ENCODE peak calls at places on chromosome 18, in seven cellular contexts. One of them, this sample, is unnamed.

GRCh38 chr18:49812321-49813070 is 837 bp downstream of the ACAA2 start:
- DNase-seq in adipocyte: peak; percentile 50
- DNase-seq in SW480: no peak
- DNase-seq in GDM1: no peak
- DNase-seq in heart left ventricle: no peak
- DNase-seq in amygdala: no peak
- DNase-seq in activated CD4-positive, alpha-beta T cell treated with anti-CD3 and anti-CD28 coated beads, Interleukin-2, amount 50 U/mL, for 1 hour: no peak
- DNase-seq in this sample: no peak

GRCh38 chr18:55396979-55397378 is 191.0 kb downstream of the TCF4 start:
- DNase-seq in adipocyte: no peak
- DNase-seq in SW480: no peak
- DNase-seq in GDM1: no peak
- DNase-seq in heart left ventricle: no peak
- DNase-seq in amygdala: no peak
- DNase-seq in activated CD4-positive, alpha-beta T cell treated with anti-CD3 and anti-CD28 coated beads, Interleukin-2, amount 50 U/mL, for 1 hour: no peak
- DNase-seq in this sample: no peak

GRCh38 chr18:3873698-3874495 is 423.9 kb downstream of the TGIF1 start:
- DNase-seq in adipocyte: no peak
- DNase-seq in SW480: no peak
- DNase-seq in GDM1: no peak
- DNase-seq in heart left ventricle: no peak
- DNase-seq in amygdala: no peak
- DNase-seq in activated CD4-positive, alpha-beta T cell treated with anti-CD3 and anti-CD28 coated beads, Interleukin-2, amount 50 U/mL, for 1 hour: no peak
- DNase-seq in this sample: no peak

GRCh38 chr18:12048827-12049175 is 44.8 kb upstream of the ANKRD62 start:
- DNase-seq in adipocyte: peak; percentile 32
- DNase-seq in SW480: peak; percentile 31
- DNase-seq in GDM1: no peak
- DNase-seq in heart left ventricle: no peak
- DNase-seq in amygdala: no peak
- DNase-seq in activated CD4-positive, alpha-beta T cell treated with anti-CD3 and anti-CD28 coated beads, Interleukin-2, amount 50 U/mL, for 1 hour: no peak
- DNase-seq in this sample: no peak

GRCh38 chr18:34222396-34223163 is 2.1 kb downstream of the NOL4 start:
- DNase-seq in adipocyte: peak; percentile 24
- DNase-seq in SW480: peak; percentile 0
- DNase-seq in GDM1: no peak
- DNase-seq in heart left ventricle: peak; percentile 32
- DNase-seq in amygdala: no peak
- DNase-seq in activated CD4-positive, alpha-beta T cell treated with anti-CD3 and anti-CD28 coated beads, Interleukin-2, amount 50 U/mL, for 1 hour: no peak
- DNase-seq in this sample: no peak

GRCh38 chr18:354003-354402 is 86.2 kb upstream of the THOC1 start:
- DNase-seq in adipocyte: no peak
- DNase-seq in SW480: no peak
- DNase-seq in GDM1: no peak
- DNase-seq in heart left ventricle: no peak
- DNase-seq in amygdala: no peak
- DNase-seq in activated CD4-positive, alpha-beta T cell treated with anti-CD3 and anti-CD28 coated beads, Interleukin-2, amount 50 U/mL, for 1 hour: no peak
- DNase-seq in this sample: no peak

GRCh38 chr18:23669804-23670203 is 7.1 kb upstream of the ANKRD29 start:
- DNase-seq in adipocyte: no peak
- DNase-seq in SW480: no peak
- DNase-seq in GDM1: no peak
- DNase-seq in heart left ventricle: no peak
- DNase-seq in amygdala: no peak
- DNase-seq in activated CD4-positive, alpha-beta T cell treated with anti-CD3 and anti-CD28 coated beads, Interleukin-2, amount 50 U/mL, for 1 hour: no peak
- DNase-seq in this sample: no peak

GRCh38 chr18:43506935-43507334 is 229.6 kb upstream of the SYT4 start:
- DNase-seq in adipocyte: no peak
- DNase-seq in SW480: no peak
- DNase-seq in GDM1: no peak
- DNase-seq in heart left ventricle: no peak
- DNase-seq in amygdala: no peak
- DNase-seq in activated CD4-positive, alpha-beta T cell treated with anti-CD3 and anti-CD28 coated beads, Interleukin-2, amount 50 U/mL, for 1 hour: no peak
- DNase-seq in this sample: no peak

GRCh38 chr18:4074647-4075046 is 380.5 kb downstream of the DLGAP1 start:
- DNase-seq in adipocyte: no peak
- DNase-seq in SW480: no peak
- DNase-seq in GDM1: no peak
- DNase-seq in heart left ventricle: no peak
- DNase-seq in amygdala: no peak
- DNase-seq in activated CD4-positive, alpha-beta T cell treated with anti-CD3 and anti-CD28 coated beads, Interleukin-2, amount 50 U/mL, for 1 hour: no peak
- DNase-seq in this sample: no peak

GRCh38 chr18:76838182-76838581 is 15.8 kb downstream of the ZNF236 start:
- DNase-seq in adipocyte: no peak
- DNase-seq in SW480: no peak
- DNase-seq in GDM1: no peak
- DNase-seq in heart left ventricle: no peak
- DNase-seq in amygdala: no peak
- DNase-seq in activated CD4-positive, alpha-beta T cell treated with anti-CD3 and anti-CD28 coated beads, Interleukin-2, amount 50 U/mL, for 1 hour: no peak
- DNase-seq in this sample: peak; percentile 33

GRCh38 chr18:22182884-22183610 is 13.7 kb downstream of the GATA6 start:
- DNase-seq in adipocyte: no peak
- DNase-seq in SW480: no peak
- DNase-seq in GDM1: no peak
- DNase-seq in heart left ventricle: no peak
- DNase-seq in amygdala: no peak
- DNase-seq in activated CD4-positive, alpha-beta T cell treated with anti-CD3 and anti-CD28 coated beads, Interleukin-2, amount 50 U/mL, for 1 hour: no peak
- DNase-seq in this sample: no peak

GRCh38 chr18:63788447-63789096 is 13.4 kb downstream of the SERPINB7 start:
- DNase-seq in adipocyte: peak; percentile 70
- DNase-seq in SW480: peak; percentile 36
- DNase-seq in GDM1: peak; percentile 31
- DNase-seq in heart left ventricle: no peak
- DNase-seq in amygdala: no peak
- DNase-seq in activated CD4-positive, alpha-beta T cell treated with anti-CD3 and anti-CD28 coated beads, Interleukin-2, amount 50 U/mL, for 1 hour: peak; percentile 1
- DNase-seq in this sample: no peak

GRCh38 chr18:79532690-79533058 is 136.9 kb downstream of the NFATC1 start:
- DNase-seq in adipocyte: no peak
- DNase-seq in SW480: no peak
- DNase-seq in GDM1: no peak
- DNase-seq in heart left ventricle: no peak
- DNase-seq in amygdala: no peak
- DNase-seq in activated CD4-positive, alpha-beta T cell treated with anti-CD3 and anti-CD28 coated beads, Interleukin-2, amount 50 U/mL, for 1 hour: no peak
- DNase-seq in this sample: no peak

GRCh38 chr18:497688-498087 is 2.8 kb downstream of the COLEC12 start:
- DNase-seq in adipocyte: no peak
- DNase-seq in SW480: no peak
- DNase-seq in GDM1: no peak
- DNase-seq in heart left ventricle: no peak
- DNase-seq in amygdala: no peak
- DNase-seq in activated CD4-positive, alpha-beta T cell treated with anti-CD3 and anti-CD28 coated beads, Interleukin-2, amount 50 U/mL, for 1 hour: no peak
- DNase-seq in this sample: no peak

GRCh38 chr18:50775207-50775606 is 44.6 kb downstream of the MRO start:
- DNase-seq in adipocyte: no peak
- DNase-seq in SW480: no peak
- DNase-seq in GDM1: no peak
- DNase-seq in heart left ventricle: no peak
- DNase-seq in amygdala: no peak
- DNase-seq in activated CD4-positive, alpha-beta T cell treated with anti-CD3 and anti-CD28 coated beads, Interleukin-2, amount 50 U/mL, for 1 hour: no peak
- DNase-seq in this sample: no peak

GRCh38 chr18:3688682-3689081 is 238.7 kb downstream of the TGIF1 start:
- DNase-seq in adipocyte: peak; percentile 95
- DNase-seq in SW480: peak; percentile 52
- DNase-seq in GDM1: no peak
- DNase-seq in heart left ventricle: no peak
- DNase-seq in amygdala: no peak
- DNase-seq in activated CD4-positive, alpha-beta T cell treated with anti-CD3 and anti-CD28 coated beads, Interleukin-2, amount 50 U/mL, for 1 hour: no peak
- DNase-seq in this sample: no peak

GRCh38 chr18:79690586-79691482 is 11.2 kb downstream of the CTDP1 start:
- DNase-seq in adipocyte: no peak
- DNase-seq in SW480: no peak
- DNase-seq in GDM1: no peak
- DNase-seq in heart left ventricle: no peak
- DNase-seq in amygdala: no peak
- DNase-seq in activated CD4-positive, alpha-beta T cell treated with anti-CD3 and anti-CD28 coated beads, Interleukin-2, amount 50 U/mL, for 1 hour: no peak
- DNase-seq in this sample: no peak

GRCh38 chr18:55088000-55088401 is 128.7 kb upstream of the CCDC68 start:
- DNase-seq in adipocyte: peak; percentile 12
- DNase-seq in SW480: no peak
- DNase-seq in GDM1: no peak
- DNase-seq in heart left ventricle: no peak
- DNase-seq in amygdala: no peak
- DNase-seq in activated CD4-positive, alpha-beta T cell treated with anti-CD3 and anti-CD28 coated beads, Interleukin-2, amount 50 U/mL, for 1 hour: no peak
- DNase-seq in this sample: no peak

GRCh38 chr18:35692866-35693265 is 111.3 kb downstream of the GALNT1 start:
- DNase-seq in adipocyte: no peak
- DNase-seq in SW480: no peak
- DNase-seq in GDM1: no peak
- DNase-seq in heart left ventricle: no peak
- DNase-seq in amygdala: no peak
- DNase-seq in activated CD4-positive, alpha-beta T cell treated with anti-CD3 and anti-CD28 coated beads, Interleukin-2, amount 50 U/mL, for 1 hour: no peak
- DNase-seq in this sample: no peak

GRCh38 chr18:38923136-38923535 is 1357.5 kb upstream of the CELF4 start:
- DNase-seq in adipocyte: no peak
- DNase-seq in SW480: no peak
- DNase-seq in GDM1: no peak
- DNase-seq in heart left ventricle: no peak
- DNase-seq in amygdala: no peak
- DNase-seq in activated CD4-positive, alpha-beta T cell treated with anti-CD3 and anti-CD28 coated beads, Interleukin-2, amount 50 U/mL, for 1 hour: no peak
- DNase-seq in this sample: no peak

GRCh38 chr18:6374340-6374739 is 40.4 kb downstream of the L3MBTL4 start:
- DNase-seq in adipocyte: no peak
- DNase-seq in SW480: no peak
- DNase-seq in GDM1: no peak
- DNase-seq in heart left ventricle: no peak
- DNase-seq in amygdala: no peak
- DNase-seq in activated CD4-positive, alpha-beta T cell treated with anti-CD3 and anti-CD28 coated beads, Interleukin-2, amount 50 U/mL, for 1 hour: no peak
- DNase-seq in this sample: peak; percentile 60

GRCh38 chr18:79371536-79372210 is 24.1 kb upstream of the NFATC1 start:
- DNase-seq in adipocyte: no peak
- DNase-seq in SW480: no peak
- DNase-seq in GDM1: no peak
- DNase-seq in heart left ventricle: no peak
- DNase-seq in amygdala: no peak
- DNase-seq in activated CD4-positive, alpha-beta T cell treated with anti-CD3 and anti-CD28 coated beads, Interleukin-2, amount 50 U/mL, for 1 hour: no peak
- DNase-seq in this sample: no peak

GRCh38 chr18:57210101-57210661 is 63.3 kb downstream of the BOD1L2 start:
- DNase-seq in adipocyte: peak; percentile 84
- DNase-seq in SW480: peak; percentile 62
- DNase-seq in GDM1: peak; percentile 3
- DNase-seq in heart left ventricle: peak; percentile 30
- DNase-seq in amygdala: peak; percentile 4
- DNase-seq in activated CD4-positive, alpha-beta T cell treated with anti-CD3 and anti-CD28 coated beads, Interleukin-2, amount 50 U/mL, for 1 hour: no peak
- DNase-seq in this sample: peak; percentile 45

GRCh38 chr18:31050635-31051034 is 8.1 kb upstream of the DSC3 start:
- DNase-seq in adipocyte: no peak
- DNase-seq in SW480: no peak
- DNase-seq in GDM1: no peak
- DNase-seq in heart left ventricle: no peak
- DNase-seq in amygdala: no peak
- DNase-seq in activated CD4-positive, alpha-beta T cell treated with anti-CD3 and anti-CD28 coated beads, Interleukin-2, amount 50 U/mL, for 1 hour: no peak
- DNase-seq in this sample: no peak

GRCh38 chr18:2425426-2426317 is 145.6 kb downstream of the METTL4 start:
- DNase-seq in adipocyte: peak; percentile 24
- DNase-seq in SW480: peak; percentile 17
- DNase-seq in GDM1: no peak
- DNase-seq in heart left ventricle: no peak
- DNase-seq in amygdala: no peak
- DNase-seq in activated CD4-positive, alpha-beta T cell treated with anti-CD3 and anti-CD28 coated beads, Interleukin-2, amount 50 U/mL, for 1 hour: no peak
- DNase-seq in this sample: no peak

This sample was measured in HepG2.